ENCODE peak calls at places on chromosomes 2 and 18, in ten cellular contexts. I, P, R, S, M, G, B, Y, A and L are unnamed samples.
A peak's percentile ranks its signal among the peaks of the same experiment; 100 is the strongest.

GRCh38 chr2:108423502-108424251 is 25.3 kb upstream of the GCC2 start:
- DNase-seq in I (no peak), A (no peak), S (no peak), Y (no peak), R (peak; percentile 18), B (no peak), M (no peak), P (no peak), G (no peak), L (no peak)

GRCh38 chr2:20430461-20431302 is 16.2 kb upstream of the RHOB start:
- DNase-seq in I (no peak), A (no peak), B (no peak), P (no peak), R (no peak), S (no peak), Y (no peak), G (peak; percentile 54), M (no peak), L (no peak)

GRCh38 chr2:64626963-64627760 is 26.6 kb downstream of the SERTAD2 start:
- DNase-seq in R (no peak), Y (no peak), A (peak; percentile 68), G (no peak), S (peak; percentile 13), M (no peak), I (no peak), P (peak; percentile 62), B (no peak), L (peak; percentile 32)

GRCh38 chr2:33158482-33159003 is 211.8 kb downstream of the LTBP1 start:
- DNase-seq in P (no peak), G (peak; percentile 91), S (no peak), R (no peak), I (no peak), A (no peak), M (no peak), B (no peak), Y (no peak), L (no peak)

GRCh38 chr2:99602475-99602874 is 112.7 kb upstream of the REV1 start:
- DNase-seq in I (no peak), R (no peak), Y (no peak), M (no peak), P (no peak), G (peak; percentile 81), S (no peak), B (no peak), A (no peak), L (no peak)

GRCh38 chr2:227942021-227942420 is 70.6 kb downstream of the DAW1 start:
- DNase-seq in S (no peak), I (no peak), M (no peak), R (no peak), G (peak; percentile 59), Y (no peak), B (no peak), P (no peak), A (no peak), L (no peak)

GRCh38 chr2:238915196-238915595 is 67.3 kb downstream of the TWIST2 start:
- DNase-seq in P (no peak), G (peak; percentile 72), I (no peak), M (no peak), B (no peak), A (no peak), R (no peak), Y (no peak), S (no peak), L (no peak)

GRCh38 chr2:168478206-168478605 is 22.1 kb downstream of the CERS6 start:
- DNase-seq in A (no peak), G (no peak), P (no peak), I (no peak), S (no peak), B (no peak), R (no peak), Y (no peak), M (no peak), L (no peak)

GRCh38 chr18:35808796-35809195 is 163.7 kb upstream of the RMP24 start:
- DNase-seq in P (no peak), S (no peak), G (no peak), A (no peak), M (no peak), R (no peak), Y (no peak), B (no peak), I (no peak), L (no peak)